ENCODE peak calls at places on chromosomes 11 and 22, in five cellular contexts. One of them, this sample, is unnamed.
A peak's percentile ranks its signal among the peaks of the same experiment; 100 is the strongest.

GRCh38 chr11:74319139-74319538 is 7.7 kb upstream of the P4HA3 start:
- DNase-seq in RWPE2: no peak
- DNase-seq in foreskin fibroblast: peak; percentile 83
- DNase-seq in GM13976: no peak
- DNase-seq in HFFc6: peak; percentile 93
- DNase-seq in this sample: no peak

GRCh38 chr11:1735271-1735670 is 15.1 kb downstream of the IFITM10 start:
- DNase-seq in foreskin fibroblast: no peak
- DNase-seq in HFFc6: no peak
- DNase-seq in GM13976: no peak
- DNase-seq in RWPE2: peak; percentile 49
- DNase-seq in this sample: no peak

GRCh38 chr22:25019427-25020184 is 67.1 kb downstream of the KIAA1671 start:
- DNase-seq in HFFc6: no peak
- DNase-seq in GM13976: no peak
- DNase-seq in foreskin fibroblast: no peak
- DNase-seq in RWPE2: no peak
- DNase-seq in this sample: no peak

GRCh38 chr11:101442171-101442570 is 141.6 kb downstream of the TRPC6 start:
- DNase-seq in foreskin fibroblast: peak; percentile 71
- DNase-seq in HFFc6: peak; percentile 54
- DNase-seq in RWPE2: no peak
- DNase-seq in GM13976: no peak
- DNase-seq in this sample: no peak

GRCh38 chr11:60563553-60564235 is 48.5 kb downstream of the MS4A13 start:
- DNase-seq in GM13976: peak; percentile 4
- DNase-seq in HFFc6: no peak
- DNase-seq in RWPE2: no peak
- DNase-seq in foreskin fibroblast: no peak
- DNase-seq in this sample: peak; percentile 26

GRCh38 chr11:125999234-125999880 is 53.5 kb downstream of the VSIG10L2 start:
- DNase-seq in foreskin fibroblast: no peak
- DNase-seq in RWPE2: no peak
- DNase-seq in GM13976: no peak
- DNase-seq in HFFc6: no peak
- DNase-seq in this sample: no peak

GRCh38 chr11:110131386-110132123 is 38.4 kb downstream of the ZC3H12C start:
- DNase-seq in foreskin fibroblast: no peak
- DNase-seq in GM13976: no peak
- DNase-seq in RWPE2: no peak
- DNase-seq in HFFc6: no peak
- DNase-seq in this sample: no peak

GRCh38 chr11:15471709-15472404 is 357.1 kb downstream of the INSC start:
- DNase-seq in GM13976: no peak
- DNase-seq in HFFc6: no peak
- DNase-seq in RWPE2: no peak
- DNase-seq in foreskin fibroblast: no peak
- DNase-seq in this sample: no peak

GRCh38 chr11:63862923-63863322 is 24.0 kb downstream of the MARK2 start:
- DNase-seq in HFFc6: no peak
- DNase-seq in foreskin fibroblast: no peak
- DNase-seq in GM13976: no peak
- DNase-seq in RWPE2: no peak
- DNase-seq in this sample: no peak

GRCh38 chr11:22049276-22049675 is 143.6 kb upstream of the ANO5 start:
- DNase-seq in foreskin fibroblast: no peak
- DNase-seq in GM13976: no peak
- DNase-seq in RWPE2: no peak
- DNase-seq in HFFc6: no peak
- DNase-seq in this sample: no peak

GRCh38 chr22:23904855-23905254 is 10.7 kb downstream of the MIF start:
- DNase-seq in HFFc6: no peak
- DNase-seq in foreskin fibroblast: no peak
- DNase-seq in RWPE2: no peak
- DNase-seq in GM13976: no peak
- DNase-seq in this sample: no peak

GRCh38 chr11:134476435-134477021 is 64.5 kb upstream of the B3GAT1 start:
- DNase-seq in RWPE2: no peak
- DNase-seq in HFFc6: no peak
- DNase-seq in foreskin fibroblast: no peak
- DNase-seq in GM13976: no peak
- DNase-seq in this sample: peak; percentile 9

GRCh38 chr11:134032501-134033091 is 36.3 kb upstream of the JAM3 start:
- DNase-seq in GM13976: no peak
- DNase-seq in HFFc6: no peak
- DNase-seq in RWPE2: no peak
- DNase-seq in foreskin fibroblast: no peak
- DNase-seq in this sample: no peak

GRCh38 chr22:40413873-40414272 is 43.5 kb downstream of the SGSM3 start:
- DNase-seq in GM13976: no peak
- DNase-seq in RWPE2: no peak
- DNase-seq in HFFc6: no peak
- DNase-seq in foreskin fibroblast: no peak
- DNase-seq in this sample: no peak

GRCh38 chr22:37404126-37404525 is 23.2 kb downstream of the ELFN2 start:
- DNase-seq in GM13976: no peak
- DNase-seq in RWPE2: no peak
- DNase-seq in HFFc6: no peak
- DNase-seq in foreskin fibroblast: no peak
- DNase-seq in this sample: no peak

GRCh38 chr11:68911731-68912130 is 8.0 kb downstream of the IGHMBP2 start:
- DNase-seq in GM13976: peak; percentile 11
- DNase-seq in HFFc6: no peak
- DNase-seq in RWPE2: no peak
- DNase-seq in foreskin fibroblast: no peak
- DNase-seq in this sample: no peak

GRCh38 chr11:416757-417621 is 2.2 kb upstream of the SIGIRR start:
- DNase-seq in HFFc6: no peak
- DNase-seq in RWPE2: no peak
- DNase-seq in GM13976: peak; percentile 70
- DNase-seq in foreskin fibroblast: peak; percentile 14
- DNase-seq in this sample: peak; percentile 56

GRCh38 chr22:48310740-48311139 is 1516.9 kb downstream of the BRD1 start:
- DNase-seq in GM13976: no peak
- DNase-seq in HFFc6: no peak
- DNase-seq in RWPE2: no peak
- DNase-seq in foreskin fibroblast: no peak
- DNase-seq in this sample: no peak

GRCh38 chr11:75714211-75714610 is 3.4 kb upstream of the MOGAT2 start:
- DNase-seq in HFFc6: no peak
- DNase-seq in foreskin fibroblast: no peak
- DNase-seq in GM13976: no peak
- DNase-seq in RWPE2: no peak
- DNase-seq in this sample: no peak

GRCh38 chr11:45162916-45163879 is 16.8 kb downstream of the PRDM11 start:
- DNase-seq in GM13976: no peak
- DNase-seq in HFFc6: no peak
- DNase-seq in foreskin fibroblast: no peak
- DNase-seq in RWPE2: no peak
- DNase-seq in this sample: no peak

GRCh38 chr22:24977370-24978230 is 25.1 kb downstream of the KIAA1671 start:
- DNase-seq in HFFc6: no peak
- DNase-seq in GM13976: no peak
- DNase-seq in RWPE2: peak; percentile 73
- DNase-seq in foreskin fibroblast: no peak
- DNase-seq in this sample: no peak

GRCh38 chr11:128467610-128468041 is 119.7 kb downstream of the ETS1 start:
- DNase-seq in RWPE2: no peak
- DNase-seq in GM13976: no peak
- DNase-seq in foreskin fibroblast: peak; percentile 98
- DNase-seq in HFFc6: peak; percentile 99
- DNase-seq in this sample: peak; percentile 54

GRCh38 chr11:77658213-77659013 is 20.8 kb upstream of the CLNS1A start:
- DNase-seq in GM13976: no peak
- DNase-seq in HFFc6: peak; percentile 30
- DNase-seq in RWPE2: no peak
- DNase-seq in foreskin fibroblast: peak; percentile 41
- DNase-seq in this sample: no peak

GRCh38 chr22:28438183-28438778 is 241.4 kb downstream of the TTC28 start:
- DNase-seq in GM13976: no peak
- DNase-seq in HFFc6: no peak
- DNase-seq in foreskin fibroblast: no peak
- DNase-seq in RWPE2: no peak
- DNase-seq in this sample: no peak

GRCh38 chr22:33666249-33666648 is 254.0 kb downstream of the LARGE1 start:
- DNase-seq in foreskin fibroblast: no peak
- DNase-seq in GM13976: no peak
- DNase-seq in RWPE2: no peak
- DNase-seq in HFFc6: no peak
- DNase-seq in this sample: no peak

GRCh38 chr11:72814831-72815618 is 814 bp downstream of the ATG16L2 start:
- DNase-seq in HFFc6: peak; percentile 60
- DNase-seq in foreskin fibroblast: peak; percentile 45
- DNase-seq in GM13976: peak; percentile 77
- DNase-seq in RWPE2: no peak
- DNase-seq in this sample: peak; percentile 82

GRCh38 chr22:21952586-21953571 is at the start of gene PPM1F:
- DNase-seq in GM13976: peak; percentile 99
- DNase-seq in foreskin fibroblast: peak; percentile 49
- DNase-seq in RWPE2: no peak
- DNase-seq in HFFc6: peak; percentile 47
- DNase-seq in this sample: peak; percentile 89

GRCh38 chr11:122202951-122203456 is 87.0 kb upstream of the BLID start:
- DNase-seq in HFFc6: peak; percentile 67
- DNase-seq in foreskin fibroblast: peak; percentile 71
- DNase-seq in RWPE2: peak; percentile 73
- DNase-seq in GM13976: peak; percentile 74
- DNase-seq in this sample: peak; percentile 48

GRCh38 chr22:42366815-42367581 is 65.2 kb downstream of the NFAM1 start:
- DNase-seq in RWPE2: no peak
- DNase-seq in HFFc6: no peak
- DNase-seq in foreskin fibroblast: no peak
- DNase-seq in GM13976: no peak
- DNase-seq in this sample: no peak

GRCh38 chr11:14789879-14790484 is 102.0 kb downstream of the CYP2R1 start:
- DNase-seq in GM13976: no peak
- DNase-seq in foreskin fibroblast: no peak
- DNase-seq in RWPE2: no peak
- DNase-seq in HFFc6: peak; percentile 3
- DNase-seq in this sample: no peak

GRCh38 chr11:16607675-16608644 is 130.5 kb upstream of the C11orf58 start:
- DNase-seq in HFFc6: peak; percentile 45
- DNase-seq in GM13976: peak; percentile 10
- DNase-seq in RWPE2: peak; percentile 57
- DNase-seq in foreskin fibroblast: no peak
- DNase-seq in this sample: no peak

GRCh38 chr11:62064221-62064620 is 59.6 kb upstream of the INCENP start:
- DNase-seq in GM13976: no peak
- DNase-seq in foreskin fibroblast: no peak
- DNase-seq in RWPE2: no peak
- DNase-seq in HFFc6: no peak
- DNase-seq in this sample: no peak

GRCh38 chr11:83127309-83127636 is 29.7 kb upstream of the PCF11 start:
- DNase-seq in GM13976: no peak
- DNase-seq in foreskin fibroblast: no peak
- DNase-seq in RWPE2: no peak
- DNase-seq in HFFc6: no peak
- DNase-seq in this sample: no peak

GRCh38 chr11:28107726-28108618 is at the start of the genes KIF18A and METTL15:
- DNase-seq in foreskin fibroblast: peak; percentile 99
- DNase-seq in HFFc6: peak; percentile 99
- DNase-seq in GM13976: peak; percentile 90
- DNase-seq in RWPE2: peak; percentile 99
- DNase-seq in this sample: peak; percentile 99

GRCh38 chr11:28108909-28109308 is 721 bp downstream of the METTL15 start:
- DNase-seq in HFFc6: no peak
- DNase-seq in GM13976: no peak
- DNase-seq in foreskin fibroblast: no peak
- DNase-seq in RWPE2: no peak
- DNase-seq in this sample: no peak

GRCh38 chr11:28110839-28111235 is 2.6 kb downstream of the METTL15 start:
- DNase-seq in HFFc6: no peak
- DNase-seq in RWPE2: no peak
- DNase-seq in foreskin fibroblast: no peak
- DNase-seq in GM13976: no peak
- DNase-seq in this sample: no peak

GRCh38 chr11:28107331-28107725 is 628 bp downstream of the KIF18A start:
- DNase-seq in GM13976: no peak
- DNase-seq in RWPE2: no peak
- DNase-seq in foreskin fibroblast: no peak
- DNase-seq in HFFc6: no peak
- DNase-seq in this sample: peak; percentile 18

DNA sequence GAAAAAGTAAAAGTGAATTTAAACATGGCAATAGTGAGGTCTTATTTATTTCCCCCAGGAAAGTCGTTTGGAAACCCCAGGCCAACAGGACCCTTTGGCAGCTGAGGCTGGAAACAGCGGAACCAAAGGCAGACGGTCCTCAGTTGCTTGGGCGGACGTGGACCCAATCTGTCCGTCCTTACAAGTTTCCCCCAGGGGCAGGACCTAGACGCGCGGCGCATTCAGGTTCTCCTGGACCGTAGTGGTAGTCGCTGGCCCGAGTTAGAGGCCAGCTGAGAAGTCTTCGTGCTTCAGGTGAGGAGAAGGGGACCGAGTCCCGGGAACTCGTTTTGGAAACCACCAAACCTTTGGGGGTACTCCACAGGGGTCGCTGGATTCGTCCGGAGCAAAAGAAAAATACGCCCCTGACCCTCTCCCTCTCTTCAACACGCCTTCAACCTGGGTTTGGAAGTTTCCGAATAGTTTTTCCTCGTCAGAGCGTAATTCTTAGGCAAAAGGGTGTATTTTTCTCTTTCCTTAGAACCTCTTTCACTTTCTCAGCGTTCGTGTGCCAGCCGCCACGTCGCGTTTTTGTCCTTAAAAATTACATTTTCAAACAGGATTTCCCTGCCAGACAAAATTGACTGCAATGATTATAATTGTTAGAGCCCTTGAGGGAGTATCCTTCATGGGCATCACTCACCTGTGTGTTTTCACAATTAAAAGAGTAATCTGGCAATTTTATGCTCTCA is 2.1 kb downstream of the METTL15 start:
- DNase-seq in GM13976: peak; percentile 50
- DNase-seq in RWPE2: peak; percentile 77
- DNase-seq in HFFc6: peak; percentile 69
- DNase-seq in foreskin fibroblast: peak; percentile 63
- DNase-seq in this sample: peak; percentile 67
- TF ChIP-seq CTCF in GM13976: no peak
- TF ChIP-seq CTCF in RWPE2: no peak
- TF ChIP-seq CTCF in HFFc6: no peak
- TF ChIP-seq CTCF in foreskin fibroblast: no peak
- TF ChIP-seq CTCF in this sample: no peak

GRCh38 chr22:50146440-50147228 is 23.9 kb upstream of the PANX2 start:
- DNase-seq in GM13976: peak; percentile 55
- DNase-seq in foreskin fibroblast: peak; percentile 60
- DNase-seq in RWPE2: no peak
- DNase-seq in HFFc6: peak; percentile 72
- DNase-seq in this sample: no peak
- TF ChIP-seq CTCF in GM13976: peak; percentile 36
- TF ChIP-seq CTCF in foreskin fibroblast: peak; percentile 83
- TF ChIP-seq CTCF in RWPE2: peak; percentile 87
- TF ChIP-seq CTCF in HFFc6: peak; percentile 87
- TF ChIP-seq CTCF in this sample: no peak

GRCh38 chr11:32391479-32391878 is 43.9 kb downstream of the WT1 start:
- DNase-seq in RWPE2: no peak
- DNase-seq in HFFc6: no peak
- DNase-seq in GM13976: no peak
- DNase-seq in foreskin fibroblast: no peak
- DNase-seq in this sample: no peak
- TF ChIP-seq CTCF in RWPE2: no peak
- TF ChIP-seq CTCF in HFFc6: no peak
- TF ChIP-seq CTCF in GM13976: no peak
- TF ChIP-seq CTCF in foreskin fibroblast: no peak
- TF ChIP-seq CTCF in this sample: no peak

GRCh38 chr11:130381317-130381716 is 47.1 kb downstream of the ADAMTS8 start:
- DNase-seq in RWPE2: no peak
- DNase-seq in GM13976: no peak
- DNase-seq in foreskin fibroblast: no peak
- DNase-seq in HFFc6: no peak
- DNase-seq in this sample: no peak
- TF ChIP-seq CTCF in RWPE2: no peak
- TF ChIP-seq CTCF in GM13976: no peak
- TF ChIP-seq CTCF in foreskin fibroblast: no peak
- TF ChIP-seq CTCF in HFFc6: no peak
- TF ChIP-seq CTCF in this sample: no peak

This sample was measured in activated CD8-positive, alpha-beta T cell treated with anti-CD3 and anti-CD28 coated beads for 36 hours.